ENCODE peak calls at places on chromosome 15, in nine cellular contexts. F is NCI-H1092 treated with DMSO at 0.1 percent for 48 hours; M is AG04450; R is tibial nerve; K is non-pigmented ciliary epithelial cell; G is effector CD4-positive, alpha-beta T cell; Y is activated gamma-delta T cell treated with Interleukin-2 at 50 U/mL for 16 hours; U is activated T-helper 9 cell treated with anti-CD3 and anti-CD28 coated beads, Interleukin-2, amount 50 U/mL, for 16 hours; J is HuH-7. O is an unnamed sample.

GRCh38 chr15:62068071-62068786 is 1.5 kb downstream of the C2CD4A start:
- DNase-seq in F (peak; percentile 4), M (no peak), R (no peak), K (no peak), G (no peak), Y (no peak), U (peak; percentile 8), J (peak; percentile 35), O (no peak)

GRCh38 chr15:48040166-48040817 is 80.5 kb upstream of the SLC24A5 start:
- DNase-seq in F (no peak), M (no peak), R (no peak), K (peak; percentile 10), G (no peak), Y (no peak), U (no peak), J (no peak), O (peak; percentile 14)

GRCh38 chr15:97501291-97501690 is 459.2 kb upstream of the ARRDC4 start:
- DNase-seq in F (no peak), M (no peak), R (no peak), K (no peak), G (no peak), Y (no peak), U (no peak), J (no peak), O (no peak)

GRCh38 chr15:40918799-40919392 is 10.2 kb upstream of the DLL4 start:
- DNase-seq in F (no peak), M (no peak), R (no peak), K (no peak), G (no peak), Y (no peak), U (no peak), J (no peak), O (no peak)

GRCh38 chr15:83554558-83554957 is 99.4 kb upstream of the ADAMTSL3 start:
- DNase-seq in F (no peak), M (no peak), R (no peak), K (no peak), G (no peak), Y (no peak), U (no peak), J (no peak), O (no peak)

GRCh38 chr15:78244101-78244500 is 9.7 kb upstream of the ACSBG1 start:
- DNase-seq in F (no peak), M (no peak), R (no peak), K (no peak), G (no peak), Y (no peak), U (no peak), J (no peak), O (no peak)

GRCh38 chr15:65082303-65082958 is 5.9 kb downstream of the KBTBD13 start:
- DNase-seq in F (no peak), M (no peak), R (no peak), K (no peak), G (no peak), Y (no peak), U (no peak), J (no peak), O (no peak)

GRCh38 chr15:78921517-78921916 is 23.3 kb downstream of the CTSH start:
- DNase-seq in F (no peak), M (no peak), R (no peak), K (no peak), G (no peak), Y (no peak), U (no peak), J (no peak), O (no peak)

GRCh38 chr15:69668049-69668705 is 215.6 kb downstream of the RPLP1 start:
- DNase-seq in F (no peak), M (no peak), R (no peak), K (no peak), G (no peak), Y (no peak), U (no peak), J (no peak), O (no peak)

GRCh38 chr15:36323607-36324006 is 255.8 kb upstream of the CDIN1 start:
- DNase-seq in F (no peak), M (no peak), R (no peak), K (no peak), G (no peak), Y (no peak), U (no peak), J (no peak), O (no peak)

GRCh38 chr15:78840661-78841060 is 29.4 kb upstream of the ADAMTS7 start:
- DNase-seq in F (no peak), M (no peak), R (no peak), K (no peak), G (no peak), Y (no peak), U (no peak), J (no peak), O (no peak)

GRCh38 chr15:66154581-66154980 is 99.0 kb downstream of the MEGF11 start:
- DNase-seq in F (peak; percentile 79), M (no peak), R (no peak), K (no peak), G (no peak), Y (no peak), U (no peak), J (no peak), O (no peak)

GRCh38 chr15:73951044-73951561 is 24.8 kb downstream of the LOXL1 start:
- DNase-seq in F (peak; percentile 49), M (peak; percentile 86), R (peak; percentile 91), K (peak; percentile 85), G (peak; percentile 69), Y (peak; percentile 76), U (peak; percentile 46), J (peak; percentile 94), O (peak; percentile 49)

GRCh38 chr15:84992157-84992940 is 10.7 kb downstream of the PDE8A start:
- DNase-seq in F (no peak), M (peak; percentile 21), R (no peak), K (peak; percentile 56), G (no peak), Y (no peak), U (peak; percentile 17), J (no peak), O (peak; percentile 36)

GRCh38 chr15:60969658-60970057 is 259.4 kb downstream of the RORA start:
- DNase-seq in F (no peak), M (no peak), R (no peak), K (no peak), G (no peak), Y (no peak), U (no peak), J (no peak), O (no peak)

GRCh38 chr15:57018151-57018550 is 99.7 kb downstream of the TCF12 start:
- DNase-seq in F (no peak), M (no peak), R (no peak), K (no peak), G (no peak), Y (no peak), U (no peak), J (no peak), O (no peak)

GRCh38 chr15:97652041-97652440 is 308.5 kb upstream of the ARRDC4 start:
- DNase-seq in F (no peak), M (no peak), R (no peak), K (no peak), G (no peak), Y (no peak), U (no peak), J (no peak), O (no peak)